ENCODE peak calls at places on chromosomes 13 and 19, in six cellular contexts. One of them, this sample, is unnamed.

GRCh38 chr19:12544401-12544876 is 6.8 kb downstream of the ZNF564 start:
- DNase-seq in NCI-H1048: no peak
- DNase-seq in progenitor cell of endocrine pancreas: no peak
- DNase-seq in NCI-H69: no peak
- DNase-seq in GM03348: no peak
- DNase-seq in neural crest cell: no peak
- DNase-seq in this sample: no peak

GRCh38 chr19:3346677-3347353 is 19.6 kb upstream of the NFIC start:
- DNase-seq in NCI-H1048: no peak
- DNase-seq in progenitor cell of endocrine pancreas: no peak
- DNase-seq in NCI-H69: no peak
- DNase-seq in GM03348: peak
- DNase-seq in neural crest cell: no peak
- DNase-seq in this sample: no peak

GRCh38 chr13:28252547-28252946 is 114.2 kb downstream of the PAN3 start:
- DNase-seq in NCI-H1048: no peak
- DNase-seq in progenitor cell of endocrine pancreas: no peak
- DNase-seq in NCI-H69: no peak
- DNase-seq in GM03348: no peak
- DNase-seq in neural crest cell: no peak
- DNase-seq in this sample: no peak

GRCh38 chr19:5125376-5125775 is 156.5 kb downstream of the KDM4B start:
- DNase-seq in NCI-H1048: no peak
- DNase-seq in progenitor cell of endocrine pancreas: no peak
- DNase-seq in NCI-H69: no peak
- DNase-seq in GM03348: no peak
- DNase-seq in neural crest cell: no peak
- DNase-seq in this sample: no peak

GRCh38 chr19:49473868-49474544 is at the start of gene FLT3LG:
- DNase-seq in NCI-H1048: peak
- DNase-seq in progenitor cell of endocrine pancreas: peak
- DNase-seq in NCI-H69: peak
- DNase-seq in GM03348: peak
- DNase-seq in neural crest cell: peak
- DNase-seq in this sample: peak

GRCh38 chr19:18650468-18651001 is 13.7 kb downstream of the KLHL26 start:
- DNase-seq in NCI-H1048: no peak
- DNase-seq in progenitor cell of endocrine pancreas: no peak
- DNase-seq in NCI-H69: no peak
- DNase-seq in GM03348: peak
- DNase-seq in neural crest cell: no peak
- DNase-seq in this sample: no peak

GRCh38 chr13:113972451-113973217 is 1.2 kb downstream of the C13orf46 start:
- DNase-seq in NCI-H1048: no peak
- DNase-seq in progenitor cell of endocrine pancreas: no peak
- DNase-seq in NCI-H69: no peak
- DNase-seq in GM03348: no peak
- DNase-seq in neural crest cell: no peak
- DNase-seq in this sample: no peak

GRCh38 chr13:20160346-20161274 is at the start of gene GJA3:
- DNase-seq in NCI-H1048: no peak
- DNase-seq in progenitor cell of endocrine pancreas: no peak
- DNase-seq in NCI-H69: peak
- DNase-seq in GM03348: peak
- DNase-seq in neural crest cell: peak
- DNase-seq in this sample: peak

GRCh38 chr13:104253063-104253680 is 1187.0 kb upstream of the SLC10A2 start:
- DNase-seq in NCI-H1048: no peak
- DNase-seq in progenitor cell of endocrine pancreas: no peak
- DNase-seq in NCI-H69: peak
- DNase-seq in GM03348: no peak
- DNase-seq in neural crest cell: no peak
- DNase-seq in this sample: no peak

GRCh38 chr19:47589824-47590223 is 16.9 kb upstream of the ZNF541 start:
- DNase-seq in NCI-H1048: no peak
- DNase-seq in progenitor cell of endocrine pancreas: no peak
- DNase-seq in NCI-H69: no peak
- DNase-seq in GM03348: no peak
- DNase-seq in neural crest cell: no peak
- DNase-seq in this sample: no peak

GRCh38 chr13:79775830-79776229 is 294.9 kb downstream of the NDFIP2 start:
- DNase-seq in NCI-H1048: no peak
- DNase-seq in progenitor cell of endocrine pancreas: no peak
- DNase-seq in NCI-H69: peak
- DNase-seq in GM03348: peak
- DNase-seq in neural crest cell: no peak
- DNase-seq in this sample: peak

GRCh38 chr19:35899547-35900214 is 659 bp downstream of the NFKBID start:
- DNase-seq in NCI-H1048: peak
- DNase-seq in progenitor cell of endocrine pancreas: peak
- DNase-seq in NCI-H69: peak
- DNase-seq in GM03348: peak
- DNase-seq in neural crest cell: peak
- DNase-seq in this sample: peak

GRCh38 chr19:45457776-45458175 is 10.0 kb upstream of the FOSB start:
- DNase-seq in NCI-H1048: no peak
- DNase-seq in progenitor cell of endocrine pancreas: no peak
- DNase-seq in NCI-H69: no peak
- DNase-seq in GM03348: no peak
- DNase-seq in neural crest cell: no peak
- DNase-seq in this sample: no peak

GRCh38 chr19:12838182-12838890 is at the start of gene MAST1:
- DNase-seq in NCI-H1048: no peak
- DNase-seq in progenitor cell of endocrine pancreas: peak
- DNase-seq in NCI-H69: peak
- DNase-seq in GM03348: peak
- DNase-seq in neural crest cell: peak
- DNase-seq in this sample: peak

GRCh38 chr19:45424191-45425058 is 708 bp upstream of the ERCC1 start:
- DNase-seq in NCI-H1048: no peak
- DNase-seq in progenitor cell of endocrine pancreas: no peak
- DNase-seq in NCI-H69: peak
- DNase-seq in GM03348: peak
- DNase-seq in neural crest cell: peak
- DNase-seq in this sample: no peak

GRCh38 chr19:39740395-39740794 is 2.6 kb upstream of the CLC start:
- DNase-seq in NCI-H1048: no peak
- DNase-seq in progenitor cell of endocrine pancreas: no peak
- DNase-seq in NCI-H69: no peak
- DNase-seq in GM03348: no peak
- DNase-seq in neural crest cell: no peak
- DNase-seq in this sample: no peak

GRCh38 chr13:34155931-34156607 is 338.1 kb downstream of the RFC3 start:
- DNase-seq in NCI-H1048: no peak
- DNase-seq in progenitor cell of endocrine pancreas: no peak
- DNase-seq in NCI-H69: peak
- DNase-seq in GM03348: peak
- DNase-seq in neural crest cell: no peak
- DNase-seq in this sample: peak

GRCh38 chr19:10043286-10043927 is 30.1 kb downstream of the RDH8 start:
- DNase-seq in NCI-H1048: no peak
- DNase-seq in progenitor cell of endocrine pancreas: no peak
- DNase-seq in NCI-H69: no peak
- DNase-seq in GM03348: no peak
- DNase-seq in neural crest cell: no peak
- DNase-seq in this sample: no peak

GRCh38 chr13:99371956-99372355 is 64.8 kb upstream of the GPR183 start:
- DNase-seq in NCI-H1048: no peak
- DNase-seq in progenitor cell of endocrine pancreas: no peak
- DNase-seq in NCI-H69: no peak
- DNase-seq in GM03348: no peak
- DNase-seq in neural crest cell: no peak
- DNase-seq in this sample: no peak

GRCh38 chr13:43529796-43530195 is 257.0 kb downstream of the ENOX1 start:
- DNase-seq in NCI-H1048: no peak
- DNase-seq in progenitor cell of endocrine pancreas: no peak
- DNase-seq in NCI-H69: peak
- DNase-seq in GM03348: no peak
- DNase-seq in neural crest cell: no peak
- DNase-seq in this sample: peak

GRCh38 chr19:49861127-49861526 is 6.2 kb downstream of the PNKP start:
- DNase-seq in NCI-H1048: no peak
- DNase-seq in progenitor cell of endocrine pancreas: no peak
- DNase-seq in NCI-H69: peak
- DNase-seq in GM03348: no peak
- DNase-seq in neural crest cell: no peak
- DNase-seq in this sample: peak

GRCh38 chr19:47357788-47358680 is 8.9 kb downstream of the DHX34 start:
- DNase-seq in NCI-H1048: no peak
- DNase-seq in progenitor cell of endocrine pancreas: no peak
- DNase-seq in NCI-H69: peak
- DNase-seq in GM03348: no peak
- DNase-seq in neural crest cell: no peak
- DNase-seq in this sample: no peak

GRCh38 chr19:17530586-17530985 is 19.1 kb downstream of the PGLS start:
- DNase-seq in NCI-H1048: no peak
- DNase-seq in progenitor cell of endocrine pancreas: no peak
- DNase-seq in NCI-H69: peak
- DNase-seq in GM03348: no peak
- DNase-seq in neural crest cell: no peak
- DNase-seq in this sample: no peak